ENCODE peak calls at places on chromosomes 5 and 9, in ten cellular contexts. I is heart right ventricle; U is A673; S is WERI-Rb-1; X is sigmoid colon; A is fibroblast of mammary gland; G is fibroblast of pulmonary artery; P is cardiac muscle cell; F is CD8-positive, alpha-beta T cell; O is transverse colon. J is an unnamed sample.

GRCh38 chr9:132694144-132694543 is 23.9 kb downstream of the GTF3C4 start:
- DNase-seq in I (no peak), U (no peak), S (peak; percentile 36), X (no peak), A (peak; percentile 50), G (peak; percentile 29), P (peak; percentile 20), F (no peak), O (no peak), J (no peak)

GRCh38 chr5:81506900-81507588 is 113.1 kb upstream of the ACOT12 start:
- DNase-seq in I (peak; percentile 80), U (peak; percentile 89), S (peak; percentile 59), X (peak; percentile 76), A (peak; percentile 93), G (peak; percentile 96), P (peak; percentile 94), F (peak; percentile 28), O (peak; percentile 48), J (no peak)

GRCh38 chr9:114799925-114800324 is 5.9 kb downstream of the TNFSF15 start:
- DNase-seq in I (no peak), U (no peak), S (peak; percentile 84), X (no peak), A (no peak), G (no peak), P (no peak), F (no peak), O (no peak), J (no peak)

GRCh38 chr5:110159202-110159601 is 469.5 kb downstream of the MAN2A1 start:
- DNase-seq in I (no peak), U (no peak), S (no peak), X (no peak), A (peak; percentile 81), G (peak; percentile 68), P (peak; percentile 38), F (no peak), O (no peak), J (no peak)

GRCh38 chr5:93307557-93307956 is 273.5 kb downstream of the NR2F1-AS1 start:
- DNase-seq in I (no peak), U (peak; percentile 18), S (no peak), X (no peak), A (peak; percentile 85), G (peak; percentile 65), P (peak; percentile 55), F (no peak), O (no peak), J (no peak)

GRCh38 chr5:35248843-35249780 is 18.8 kb upstream of the PRLR start:
- DNase-seq in I (no peak), U (no peak), S (no peak), X (no peak), A (no peak), G (no peak), P (peak; percentile 12), F (no peak), O (no peak), J (no peak)

GRCh38 chr5:74374656-74375055 is 265.9 kb downstream of the ENC1 start:
- DNase-seq in I (no peak), U (no peak), S (no peak), X (no peak), A (no peak), G (no peak), P (no peak), F (no peak), O (no peak), J (no peak)

GRCh38 chr5:26578002-26578401 is 460.4 kb downstream of the CDH9 start:
- DNase-seq in I (no peak), U (no peak), S (no peak), X (no peak), A (no peak), G (no peak), P (no peak), F (no peak), O (no peak), J (no peak)

GRCh38 chr5:35753500-35753899 is 103.2 kb upstream of the IL7R start:
- DNase-seq in I (no peak), U (no peak), S (no peak), X (no peak), A (no peak), G (no peak), P (no peak), F (no peak), O (no peak), J (no peak)

GRCh38 chr5:168934186-168934585 is 355.0 kb upstream of the PANK3 start:
- DNase-seq in I (no peak), U (no peak), S (no peak), X (no peak), A (peak; percentile 23), G (no peak), P (no peak), F (no peak), O (no peak), J (no peak)

GRCh38 chr5:80187274-80187673 is 68.6 kb downstream of the SERINC5 start:
- DNase-seq in I (no peak), U (no peak), S (no peak), X (no peak), A (peak; percentile 14), G (no peak), P (no peak), F (no peak), O (no peak), J (no peak)

GRCh38 chr9:89359636-89360315 is 41.5 kb downstream of the SECISBP2 start:
- DNase-seq in I (no peak), U (no peak), S (no peak), X (no peak), A (peak; percentile 65), G (no peak), P (no peak), F (no peak), O (no peak), J (no peak)

GRCh38 chr9:111161015-111161415 is 122.7 kb upstream of the LPAR1 start:
- DNase-seq in I (no peak), U (no peak), S (no peak), X (no peak), A (peak; percentile 97), G (peak; percentile 55), P (peak; percentile 44), F (no peak), O (no peak), J (no peak)

GRCh38 chr9:114856942-114857315 is 51.1 kb upstream of the TNFSF15 start:
- DNase-seq in I (no peak), U (no peak), S (no peak), X (no peak), A (peak; percentile 34), G (no peak), P (no peak), F (no peak), O (no peak), J (no peak)

GRCh38 chr9:81389569-81389993 is 299.8 kb downstream of the TLE1 start:
- DNase-seq in I (no peak), U (no peak), S (no peak), X (peak; percentile 74), A (peak; percentile 98), G (peak; percentile 98), P (peak; percentile 97), F (no peak), O (peak; percentile 11), J (no peak)

GRCh38 chr5:133821889-133822288 is 146.5 kb downstream of the C5orf15 start:
- DNase-seq in I (no peak), U (no peak), S (no peak), X (no peak), A (no peak), G (no peak), P (no peak), F (no peak), O (no peak), J (no peak)

GRCh38 chr9:126752376-126752775 is 52.5 kb upstream of the ZBTB43 start:
- DNase-seq in I (no peak), U (no peak), S (no peak), X (no peak), A (no peak), G (no peak), P (no peak), F (no peak), O (no peak), J (no peak)

GRCh38 chr9:17063535-17064135 is 71.2 kb upstream of the CNTLN start:
- DNase-seq in I (no peak), U (peak; percentile 39), S (peak; percentile 36), X (no peak), A (peak; percentile 72), G (peak; percentile 74), P (peak; percentile 77), F (no peak), O (no peak), J (no peak)
- TF ChIP-seq CTCF in I (peak; percentile 55), U (peak; percentile 64), S (peak; percentile 76), X (peak; percentile 59), A (peak; percentile 95), G (peak; percentile 97), P (peak; percentile 90), F (no peak), O (peak; percentile 66), J (peak; percentile 60)

DNA sequence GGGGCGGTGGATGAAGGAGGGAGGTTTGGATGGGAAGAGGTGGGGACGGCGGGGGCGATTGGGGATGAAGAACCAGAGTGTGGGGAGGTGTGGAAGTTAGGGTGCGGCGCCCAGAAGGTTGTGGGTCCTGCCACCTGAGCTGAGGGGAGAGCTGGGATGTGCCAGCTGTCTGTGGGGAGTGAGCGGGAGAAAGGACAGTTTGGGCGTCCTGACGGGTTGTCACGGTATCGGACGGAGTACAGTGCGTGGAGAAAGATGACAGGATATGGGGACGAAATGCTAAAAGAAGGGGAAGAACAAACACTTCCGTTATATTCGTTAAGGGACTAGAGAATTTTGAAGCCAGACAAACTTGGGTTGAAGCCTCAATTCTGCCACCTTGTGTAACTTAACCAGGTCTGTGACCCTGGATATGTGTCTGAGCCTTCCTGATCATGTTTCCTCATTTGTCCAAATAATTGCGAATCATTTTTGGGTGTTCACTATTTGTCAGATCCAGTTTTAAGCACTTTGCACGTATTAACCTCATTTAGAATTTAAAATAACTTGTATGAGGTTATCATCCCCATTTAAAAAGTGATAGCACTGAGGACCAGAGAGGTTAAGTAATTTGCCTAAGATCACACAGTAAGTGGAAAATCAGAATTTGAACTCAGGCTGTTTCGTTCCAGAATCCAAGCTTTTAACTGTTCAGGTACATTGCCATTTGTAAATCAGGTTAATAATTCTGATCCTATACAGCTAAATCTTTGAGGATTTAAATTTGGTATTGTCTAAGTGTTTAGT is 689 bp downstream of the CNTRL start:
- DNase-seq in I (no peak), U (no peak), S (no peak), X (no peak), A (peak; percentile 34), G (no peak), P (no peak), F (peak; percentile 12), O (no peak), J (no peak)
- TF ChIP-seq CTCF in I (no peak), U (no peak), S (no peak), X (no peak), A (no peak), G (no peak), P (no peak), F (peak; percentile 29), O (no peak), J (no peak)

DNA sequence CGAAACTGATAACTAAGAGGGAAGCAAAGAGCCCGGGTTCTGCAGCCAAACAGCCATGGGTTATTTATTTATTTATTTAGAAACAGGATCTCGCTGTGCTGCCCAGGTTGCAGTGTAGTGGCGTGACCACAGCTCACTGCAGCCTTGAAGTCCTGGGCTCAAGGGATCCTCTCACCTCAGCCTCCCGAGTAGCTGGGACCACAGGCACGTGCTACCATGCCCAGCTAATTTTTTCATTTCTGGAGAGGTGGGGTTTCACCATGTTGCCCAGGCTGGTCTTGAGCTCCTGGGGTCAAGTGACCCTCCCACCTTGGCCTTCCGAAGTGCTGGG is 24.1 kb downstream of the NDUFA8 start:
- DNase-seq in I (no peak), U (no peak), S (no peak), X (peak; percentile 36), A (no peak), G (no peak), P (no peak), F (no peak), O (no peak), J (no peak)
- TF ChIP-seq CTCF in I (no peak), U (no peak), S (no peak), X (no peak), A (no peak), G (no peak), P (no peak), F (no peak), O (no peak), J (no peak)

GRCh38 chr9:16158063-16158462 is 605.2 kb downstream of the CCDC171 start:
- DNase-seq in I (no peak), U (no peak), S (no peak), X (no peak), A (no peak), G (no peak), P (no peak), F (no peak), O (no peak), J (no peak)
- TF ChIP-seq CTCF in I (no peak), U (no peak), S (no peak), X (no peak), A (no peak), G (no peak), P (no peak), F (no peak), O (no peak), J (no peak)